ENCODE peak calls at places on chromosomes 16 and 17, in six cellular contexts. F is adipocyte; V is AG10803; D is transverse colon; X is effector memory CD4-positive, alpha-beta T cell; O is Peyer's patch. B is an unnamed sample.

GRCh38 chr17:75417054-75417453 is 11.6 kb upstream of the GRB2 start:
- DNase-seq in F (no peak), V (no peak), D (no peak), X (no peak), O (peak), B (no peak)

GRCh38 chr17:43791589-43791988 is 11.4 kb downstream of the CFAP97D1 start:
- DNase-seq in F (peak), V (peak), D (no peak), X (no peak), O (peak), B (peak)

GRCh38 chr16:49596119-49596518 is 222.5 kb downstream of the C16orf78 start:
- DNase-seq in F (peak), V (no peak), D (no peak), X (no peak), O (no peak), B (no peak)

GRCh38 chr16:3650631-3651265 is 3.7 kb upstream of the DNASE1 start:
- DNase-seq in F (no peak), V (no peak), D (no peak), X (no peak), O (peak), B (no peak)

GRCh38 chr16:4373909-4374742 is 2.5 kb downstream of the VASN start:
- DNase-seq in F (peak), V (peak), D (peak), X (no peak), O (peak), B (peak)

GRCh38 chr17:3732171-3732570 is 8.5 kb downstream of the HASPIN start:
- DNase-seq in F (no peak), V (peak), D (peak), X (no peak), O (peak), B (no peak)

GRCh38 chr16:5461574-5461973 is 364.0 kb upstream of the EEF2KMT start:
- DNase-seq in F (no peak), V (no peak), D (no peak), X (no peak), O (no peak), B (no peak)

GRCh38 chr16:10880609-10881452 is 3.8 kb downstream of the CIITA start:
- DNase-seq in F (no peak), V (no peak), D (no peak), X (no peak), O (peak), B (no peak)

GRCh38 chr17:19284005-19284959 is 47.1 kb downstream of the EPN2 start:
- DNase-seq in F (no peak), V (no peak), D (no peak), X (no peak), O (no peak), B (no peak)

GRCh38 chr17:19262650-19263620 is 25.8 kb downstream of the EPN2 start:
- DNase-seq in F (peak), V (peak), D (no peak), X (no peak), O (no peak), B (no peak)

GRCh38 chr16:79168321-79168720 is 432.2 kb downstream of the MAF start:
- DNase-seq in F (no peak), V (no peak), D (no peak), X (no peak), O (no peak), B (no peak)

GRCh38 chr17:4678448-4679026 is 25.4 kb downstream of the PELP1 start:
- DNase-seq in F (peak), V (peak), D (no peak), X (no peak), O (no peak), B (peak)

GRCh38 chr17:74566132-74566753 is 1.1 kb downstream of the CD300H start:
- DNase-seq in F (peak), V (peak), D (peak), X (no peak), O (peak), B (no peak)

GRCh38 chr17:17826942-17827785 is 9.6 kb downstream of the SREBF1 start:
- DNase-seq in F (no peak), V (no peak), D (no peak), X (no peak), O (no peak), B (no peak)

GRCh38 chr17:17824119-17824779 is 12.5 kb downstream of the SREBF1 start:
- DNase-seq in F (no peak), V (no peak), D (no peak), X (no peak), O (no peak), B (no peak)

GRCh38 chr17:17824780-17825614 is 11.8 kb downstream of the SREBF1 start:
- DNase-seq in F (no peak), V (no peak), D (no peak), X (no peak), O (no peak), B (no peak)

GRCh38 chr17:17827826-17828621 is 8.8 kb downstream of the SREBF1 start:
- DNase-seq in F (no peak), V (no peak), D (no peak), X (no peak), O (no peak), B (no peak)

GRCh38 chr17:17826340-17826708 is 10.5 kb downstream of the SREBF1 start:
- DNase-seq in F (no peak), V (no peak), D (no peak), X (no peak), O (no peak), B (no peak)
- H3K4me3 ChIP-seq in F (no peak), V (no peak), D (no peak), X (no peak), O (no peak), B (no peak)

GRCh38 chr16:35734728-35735402 is 2275.5 kb downstream of the TP53TG3F start:
- DNase-seq in F (no peak), V (no peak), D (no peak), X (no peak), O (no peak), B (no peak)
- H3K4me3 ChIP-seq in F (no peak), V (no peak), D (no peak), X (no peak), O (no peak), B (no peak)

GRCh38 chr17:36643086-36643685 is 41.8 kb downstream of the MRM1 start:
- DNase-seq in F (no peak), V (no peak), D (no peak), X (no peak), O (no peak), B (no peak)
- H3K4me3 ChIP-seq in F (no peak), V (no peak), D (no peak), X (no peak), O (no peak), B (no peak)

GRCh38 chr17:73305845-73306836 is 5.7 kb downstream of the CDC42EP4 start:
- DNase-seq in F (no peak), V (no peak), D (no peak), X (no peak), O (no peak), B (no peak)

GRCh38 chr17:73304971-73305786 is 6.6 kb downstream of the CDC42EP4 start:
- DNase-seq in F (peak), V (peak), D (peak), X (no peak), O (peak), B (peak)

GRCh38 chr17:73308017-73308823 is 3.6 kb downstream of the CDC42EP4 start:
- DNase-seq in F (peak), V (peak), D (peak), X (no peak), O (peak), B (peak)

GRCh38 chr17:73304438-73304837 is 7.4 kb downstream of the CDC42EP4 start:
- DNase-seq in F (no peak), V (no peak), D (no peak), X (no peak), O (no peak), B (no peak)

DNA sequence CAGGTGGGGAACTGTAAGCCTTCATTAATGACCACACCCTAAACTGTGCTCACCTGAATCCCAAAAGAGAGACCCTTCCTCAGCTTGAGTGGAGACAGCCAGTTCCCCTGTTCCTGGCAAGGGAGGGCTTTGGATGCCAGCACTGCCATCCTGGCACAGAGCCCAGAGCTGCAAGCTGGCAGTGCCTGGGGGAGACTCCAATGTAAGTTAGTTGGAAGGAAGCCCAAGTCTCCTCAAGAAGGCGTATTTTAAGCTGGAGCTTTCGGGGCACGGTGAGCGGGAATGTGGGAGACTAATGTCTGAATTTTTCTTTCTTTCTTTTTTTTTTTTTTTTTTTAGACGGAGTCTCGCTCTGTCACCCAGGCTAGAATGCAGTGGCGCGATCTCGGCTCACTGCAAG is 4.7 kb downstream of the CDC42EP4 start:
- DNase-seq in F (no peak), V (no peak), D (peak), X (no peak), O (no peak), B (no peak)
- H3K4me3 ChIP-seq in F (peak), V (no peak), D (peak), X (no peak), O (no peak), B (no peak)

GRCh38 chr16:734208-734980 is 6.4 kb downstream of the CIAO3 start:
- DNase-seq in F (no peak), V (no peak), D (no peak), X (no peak), O (no peak), B (peak)
- H3K4me3 ChIP-seq in F (no peak), V (no peak), D (no peak), X (no peak), O (no peak), B (no peak)

GRCh38 chr17:16346721-16347271 is 6.5 kb downstream of the CENPV start:
- DNase-seq in F (no peak), V (no peak), D (no peak), X (no peak), O (no peak), B (no peak)

GRCh38 chr17:16345565-16345964 is 7.7 kb downstream of the CENPV start:
- DNase-seq in F (no peak), V (no peak), D (no peak), X (no peak), O (no peak), B (no peak)

GRCh38 chr17:16349461-16349860 is 3.8 kb downstream of the CENPV start:
- DNase-seq in F (no peak), V (no peak), D (no peak), X (no peak), O (no peak), B (no peak)

GRCh38 chr17:16351831-16352230 is 1.4 kb downstream of the CENPV start:
- DNase-seq in F (peak), V (peak), D (no peak), X (no peak), O (no peak), B (no peak)

GRCh38 chr17:16348586-16348985 is 4.7 kb downstream of the CENPV start:
- DNase-seq in F (no peak), V (no peak), D (no peak), X (no peak), O (no peak), B (no peak)
- H3K4me3 ChIP-seq in F (no peak), V (no peak), D (no peak), X (no peak), O (no peak), B (no peak)

DNA sequence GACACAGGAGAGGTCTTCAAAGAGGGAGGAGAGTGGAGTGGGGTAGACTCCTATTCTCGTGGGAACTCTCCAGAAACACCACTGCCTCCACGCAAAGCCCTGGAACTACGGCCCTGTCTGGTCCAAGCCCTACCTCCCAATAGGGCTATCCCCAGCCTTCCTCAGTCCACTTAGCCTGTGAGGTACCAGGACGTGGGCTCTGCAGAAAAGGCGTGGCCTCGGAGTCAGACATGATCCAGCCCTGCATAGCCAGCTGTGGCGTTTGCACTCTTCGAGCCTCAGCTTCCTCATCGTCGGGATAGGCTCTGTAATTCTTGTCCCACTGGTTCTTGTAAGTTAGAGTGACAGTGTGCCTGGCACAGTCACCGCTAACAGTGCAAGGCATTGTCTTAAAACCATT is 13.8 kb downstream of the ENDOV start:
- DNase-seq in F (no peak), V (no peak), D (no peak), X (no peak), O (no peak), B (no peak)
- H3K4me3 ChIP-seq in F (no peak), V (no peak), D (no peak), X (no peak), O (no peak), B (no peak)

DNA sequence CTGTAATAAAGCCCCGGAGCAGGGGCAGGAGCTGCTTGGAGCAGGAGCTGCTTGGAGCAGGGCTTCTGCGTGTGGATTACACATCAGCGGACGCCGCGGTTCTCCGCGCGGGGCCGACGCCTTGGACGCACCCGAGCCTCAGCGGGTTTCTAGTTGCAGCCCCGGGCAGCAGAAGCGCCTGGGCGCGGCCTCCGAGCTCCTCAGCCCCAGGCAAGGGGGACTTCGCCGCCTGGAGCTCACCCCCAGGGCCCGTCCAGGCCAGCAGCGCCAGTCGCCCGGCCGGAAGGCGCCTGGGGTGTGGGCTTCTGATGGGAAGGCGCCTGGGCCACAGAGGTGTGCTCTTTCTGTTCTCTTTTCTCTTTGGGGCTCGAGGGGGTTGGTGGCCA is 6.3 kb downstream of the FOXF1 start:
- DNase-seq in F (no peak), V (peak), D (no peak), X (no peak), O (no peak), B (no peak)
- H3K4me3 ChIP-seq in F (no peak), V (no peak), D (peak), X (no peak), O (peak), B (no peak)

B was measured in PC-9.